ENCODE peak calls at places on chromosome 1, in seven cellular contexts. K, A, V, U, D, R and S are unnamed samples. For H3K4me1, the result is how much of the 10 kb centered on the place peaks cover.

GRCh38 chr1:178055779-178056471 is 38.0 kb upstream of the RASAL2 start:
- DNase-seq in K (peak), R (peak), D (peak), V (no peak), A (no peak), U (no peak), S (no peak)

GRCh38 chr1:232743999-232744398 is 61.2 kb upstream of the MAP10 start:
- DNase-seq in R (no peak), V (no peak), K (no peak), A (no peak), D (no peak), U (no peak), S (no peak)

GRCh38 chr1:205456383-205456867 is 580 bp upstream of the BLACAT1 start:
- DNase-seq in R (no peak), V (no peak), A (no peak), U (no peak), K (no peak), D (peak), S (peak)

GRCh38 chr1:31422505-31423319 is 9.7 kb downstream of the SERINC2 start:
- DNase-seq in R (peak), K (peak), D (peak), V (peak), U (peak), A (peak), S (peak)

GRCh38 chr1:220874201-220874655 is 5.0 kb upstream of the HLX start:
- DNase-seq in A (no peak), U (peak), R (peak), D (peak), K (peak), V (no peak), S (peak)

GRCh38 chr1:89622895-89623294 is 10.0 kb upstream of the LRRC8C start:
- DNase-seq in A (no peak), U (no peak), V (no peak), R (no peak), K (no peak), D (no peak), S (no peak)

GRCh38 chr1:174954686-174955669 is 44.8 kb upstream of the CACYBP start:
- DNase-seq in K (no peak), A (no peak), U (no peak), R (peak), V (no peak), D (no peak), S (no peak)

GRCh38 chr1:175043824-175044223 is 20.6 kb upstream of the MRPS14 start:
- DNase-seq in U (no peak), D (no peak), K (no peak), R (no peak), V (no peak), A (no peak), S (no peak)

GRCh38 chr1:162708286-162708685 is 76.0 kb downstream of the DDR2 start:
- DNase-seq in U (no peak), K (no peak), A (no peak), R (no peak), D (no peak), V (no peak), S (no peak)

GRCh38 chr1:202144510-202145324 is at the start of gene ARL8A:
- DNase-seq in V (peak), R (peak), K (no peak), A (peak), U (peak), D (peak), S (peak)

GRCh38 chr1:50110656-50111055 is 1.9 kb downstream of the ELAVL4 start:
- DNase-seq in A (no peak), R (no peak), U (no peak), K (no peak), D (no peak), V (no peak), S (no peak)

GRCh38 chr1:76018045-76018444 is 56.5 kb upstream of the ST6GALNAC3 start:
- DNase-seq in A (no peak), D (no peak), K (no peak), V (no peak), R (no peak), U (no peak), S (no peak)

GRCh38 chr1:198467907-198468306 is 72.6 kb downstream of the ATP6V1G3 start:
- DNase-seq in A (no peak), D (no peak), R (no peak), V (no peak), U (no peak), K (no peak), S (no peak)

GRCh38 chr1:165632152-165632469 is 1.1 kb downstream of the MGST3 start:
- DNase-seq in U (no peak), R (no peak), K (no peak), V (no peak), A (no peak), D (no peak), S (no peak)

GRCh38 chr1:34787461-34788420 is 5.1 kb upstream of the GJA4 start:
- DNase-seq in V (no peak), K (no peak), D (peak), U (no peak), R (peak), A (peak), S (peak)

DNA sequence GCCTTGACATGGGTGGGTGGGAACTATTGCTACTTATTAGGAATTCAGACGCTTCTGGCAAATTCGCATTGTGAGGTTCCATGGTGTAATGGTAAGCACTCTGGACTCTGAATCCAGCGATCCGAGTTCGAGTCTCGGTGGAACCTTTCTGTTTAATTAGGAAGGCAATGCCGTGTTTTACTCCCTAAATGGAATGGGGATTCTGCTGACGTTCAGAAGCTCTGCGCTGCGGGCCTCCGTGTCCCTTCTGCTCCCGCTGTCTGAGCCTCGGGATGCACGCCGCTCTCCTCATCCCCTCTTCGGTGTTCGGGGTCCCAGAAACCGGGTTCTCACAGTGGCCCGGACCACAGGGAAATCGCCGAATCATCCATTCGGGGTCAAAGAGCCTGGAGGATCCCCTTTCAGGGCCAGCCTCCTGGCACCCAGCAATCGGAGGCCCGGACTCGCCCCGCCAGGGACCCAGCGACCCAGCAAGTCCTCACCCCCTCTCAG is 280.3 kb downstream of the FAM72C start:
- DNase-seq in R (no peak), U (no peak), K (peak), V (no peak), D (no peak), A (no peak), S (peak)
- H3K4me1 ChIP-seq in R (under half), U (under half), K (under half), V (under half), D (under half), A (under half), S (under half)

GRCh38 chr1:114753143-114753542 is 4.6 kb downstream of the CSDE1 start:
- DNase-seq in K (no peak), V (no peak), U (no peak), R (no peak), D (no peak), A (no peak), S (no peak)
- H3K4me1 ChIP-seq in K (under half), V (half or more), U (under half), R (under half), D (half or more), A (half or more), S (under half)

GRCh38 chr1:195238313-195238712 is 1369.9 kb downstream of the KCNT2 start:
- DNase-seq in U (no peak), R (no peak), V (no peak), A (no peak), D (peak), K (no peak), S (no peak)

DNA sequence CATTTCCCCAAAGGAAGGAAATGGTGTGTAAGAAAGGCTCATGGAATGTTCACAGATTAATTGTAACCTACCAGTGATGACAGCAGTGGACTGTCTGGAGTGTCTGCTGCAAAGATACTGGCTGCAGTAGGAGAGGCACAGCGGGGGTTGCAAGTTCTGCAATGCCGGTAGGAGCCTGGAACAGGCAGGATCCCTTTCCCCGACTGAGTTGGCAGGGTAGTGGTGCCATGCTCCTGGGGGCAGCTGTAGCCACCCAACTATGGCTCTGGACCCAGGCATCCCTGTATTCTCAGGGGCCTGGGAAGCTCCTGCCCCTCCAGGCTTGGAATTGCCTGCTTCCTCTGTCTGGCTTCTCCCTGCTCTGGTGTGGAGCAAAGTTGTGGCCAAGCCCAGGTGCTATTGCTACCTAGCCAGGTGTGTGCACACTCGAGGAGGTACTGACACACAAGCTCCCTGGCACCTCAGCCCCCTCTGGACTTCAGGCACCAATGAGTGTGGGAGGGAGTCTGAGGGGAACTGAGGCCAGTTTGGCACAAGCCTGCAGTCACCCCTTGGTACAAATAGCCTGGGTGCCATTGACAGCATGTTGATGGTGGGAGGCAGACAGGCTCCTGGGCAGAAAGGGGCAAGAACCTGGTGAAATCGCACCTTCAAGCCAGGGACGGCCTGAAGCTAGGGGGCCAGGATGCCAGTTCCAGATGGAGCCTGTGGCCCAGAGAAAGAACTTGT is 1370.9 kb downstream of the KCNT2 start:
- DNase-seq in R (no peak), V (no peak), D (peak), K (no peak), U (no peak), A (no peak), S (no peak)
- H3K4me1 ChIP-seq in R (under half), V (under half), D (under half), K (under half), U (under half), A (under half), S (under half)

GRCh38 chr1:153354515-153355193 is 3.0 kb upstream of the S100A9 start:
- DNase-seq in K (no peak), D (no peak), A (no peak), V (no peak), R (no peak), U (no peak), S (no peak)
- H3K4me1 ChIP-seq in K (under half), D (under half), A (under half), V (under half), R (under half), U (under half), S (under half)

DNA sequence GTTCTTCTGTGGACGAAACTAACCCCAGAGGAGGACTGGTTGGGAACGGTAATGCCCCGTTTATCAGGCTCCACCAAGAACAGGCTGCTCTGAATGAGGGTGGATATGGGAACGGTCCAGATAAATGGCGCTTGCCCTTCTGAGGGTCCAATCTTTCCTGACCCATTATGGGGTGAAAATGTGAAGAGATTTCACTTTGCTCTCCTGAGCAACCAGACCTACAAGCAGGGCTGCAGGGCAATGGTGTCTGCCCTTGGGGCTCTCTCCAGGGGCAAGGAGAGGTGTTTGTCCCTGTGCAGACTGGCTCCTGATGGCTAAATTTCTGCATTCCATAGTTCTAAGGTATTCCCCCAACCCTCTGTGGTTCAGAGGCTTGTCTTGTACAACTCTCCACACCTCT is 25.1 kb downstream of the SLC2A1 start:
- DNase-seq in R (no peak), D (no peak), U (no peak), A (no peak), K (no peak), V (no peak), S (peak)
- H3K4me1 ChIP-seq in R (half or more), D (under half), U (under half), A (under half), K (half or more), V (half or more), S (under half)

DNA sequence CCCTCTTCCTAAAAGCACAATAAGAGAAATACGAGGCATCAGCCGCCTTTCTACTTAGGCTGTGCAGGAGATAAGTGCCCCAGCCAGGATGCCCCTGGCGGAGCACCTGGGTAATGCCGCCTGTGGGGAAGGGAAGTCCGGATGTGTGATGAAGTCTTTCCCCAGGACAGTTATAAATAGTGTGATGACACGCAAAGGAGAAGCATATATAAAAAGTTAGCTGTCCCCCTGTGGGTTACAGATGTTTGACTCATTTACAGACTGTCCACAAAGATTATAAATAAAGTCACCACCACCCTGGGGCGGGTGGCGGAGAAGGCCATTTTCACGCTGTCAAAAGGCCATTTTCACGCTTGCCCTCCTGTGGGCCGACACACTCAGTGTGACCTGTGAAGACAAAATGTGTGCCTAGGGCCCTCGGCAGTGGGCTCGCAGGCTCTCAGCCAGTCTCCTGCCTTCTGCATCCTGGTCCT is 6.3 kb downstream of the KCNN3 start:
- DNase-seq in U (no peak), V (no peak), D (no peak), A (no peak), R (peak), K (peak), S (peak)
- H3K4me1 ChIP-seq in U (under half), V (under half), D (under half), A (under half), R (half or more), K (under half), S (under half)